ENCODE peak calls at places on chromosomes 16 and 17, in four cellular contexts. R, Y, P and B are unnamed samples.

GRCh38 chr16:47392114-47392513 is 68.7 kb downstream of the ITFG1 start:
- DNase-seq in R (no peak), Y (no peak), P (peak), B (peak)

GRCh38 chr17:40266882-40267281 is 20.8 kb upstream of the CDC6 start:
- DNase-seq in R (no peak), Y (no peak), P (no peak), B (no peak)

GRCh38 chr17:17320188-17320910 is 17.2 kb downstream of the NT5M start:
- DNase-seq in R (no peak), Y (no peak), P (no peak), B (no peak)

GRCh38 chr16:89922477-89922883 is 662 bp upstream of the TUBB3 start:
- DNase-seq in R (peak), Y (peak), P (peak), B (no peak)

GRCh38 chr17:17075037-17075755 is 32.9 kb downstream of the MPRIP start:
- DNase-seq in R (peak), Y (no peak), P (no peak), B (no peak)

GRCh38 chr17:1943432-1943802 is 81.7 kb downstream of the RTN4RL1 start:
- DNase-seq in R (no peak), Y (no peak), P (no peak), B (no peak)

GRCh38 chr16:23072084-23072599 is 77.1 kb downstream of the USP31 start:
- DNase-seq in R (peak), Y (peak), P (no peak), B (no peak)

GRCh38 chr17:19460695-19461094 is 49.7 kb downstream of the RNF112 start:
- DNase-seq in R (no peak), Y (no peak), P (no peak), B (no peak)

GRCh38 chr17:34254146-34254545 is 939 bp upstream of the CCL2 start:
- DNase-seq in R (peak), Y (no peak), P (no peak), B (no peak)

GRCh38 chr17:82932146-82933005 is 92.6 kb upstream of the ZNF750 start:
- DNase-seq in R (peak), Y (no peak), P (no peak), B (no peak)

GRCh38 chr16:5836979-5837670 is 739.5 kb upstream of the EEF2KMT start:
- DNase-seq in R (no peak), Y (no peak), P (no peak), B (no peak)

GRCh38 chr17:30323895-30324319 is 9.9 kb downstream of the TMIGD1 start:
- DNase-seq in R (no peak), Y (no peak), P (no peak), B (no peak)

GRCh38 chr16:19748389-19749110 is 30.5 kb downstream of the IQCK start:
- DNase-seq in R (no peak), Y (no peak), P (no peak), B (no peak)

GRCh38 chr16:73125860-73126259 is 77.9 kb upstream of the ZFHX3 start:
- DNase-seq in R (peak), Y (no peak), P (no peak), B (no peak)

GRCh38 chr17:39903158-39903884 is 15.1 kb downstream of the GSDMB start:
- DNase-seq in R (no peak), Y (no peak), P (peak), B (no peak)

GRCh38 chr17:36611345-36612072 is 10.1 kb downstream of the MRM1 start:
- DNase-seq in R (peak), Y (no peak), P (peak), B (no peak)

GRCh38 chr17:7080445-7081041 is 492 bp upstream of the CLEC10A start:
- DNase-seq in R (no peak), Y (no peak), P (no peak), B (no peak)

GRCh38 chr17:80847506-80848230 is 144.0 kb upstream of the CHMP6 start:
- DNase-seq in R (no peak), Y (no peak), P (peak), B (no peak)
- TF ChIP-seq ELK1 in R (no peak), Y (no peak), P (no peak), B (no peak)

DNA sequence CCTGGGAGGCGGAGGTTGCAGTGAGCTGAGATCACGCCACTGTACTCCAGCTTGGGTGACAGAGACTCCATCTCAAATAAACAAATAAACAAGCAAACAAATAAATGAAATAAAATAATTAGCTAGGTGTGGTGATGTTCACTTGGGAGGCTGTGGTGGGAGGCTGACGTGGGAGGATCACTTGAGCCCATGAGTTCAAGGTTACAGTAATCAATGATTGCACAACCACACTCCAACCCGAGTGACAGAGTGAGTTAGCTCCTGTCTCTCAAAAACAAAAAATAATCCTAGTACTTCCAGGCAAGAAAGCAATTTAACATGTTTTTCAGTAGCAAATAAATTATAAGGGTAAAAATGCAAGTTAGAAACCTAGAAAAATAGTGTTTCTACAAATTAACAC is 26.4 kb downstream of the CFDP1 start:
- DNase-seq in R (no peak), Y (no peak), P (no peak), B (no peak)
- TF ChIP-seq ELK1 in R (no peak), Y (no peak), P (no peak), B (no peak)

DNA sequence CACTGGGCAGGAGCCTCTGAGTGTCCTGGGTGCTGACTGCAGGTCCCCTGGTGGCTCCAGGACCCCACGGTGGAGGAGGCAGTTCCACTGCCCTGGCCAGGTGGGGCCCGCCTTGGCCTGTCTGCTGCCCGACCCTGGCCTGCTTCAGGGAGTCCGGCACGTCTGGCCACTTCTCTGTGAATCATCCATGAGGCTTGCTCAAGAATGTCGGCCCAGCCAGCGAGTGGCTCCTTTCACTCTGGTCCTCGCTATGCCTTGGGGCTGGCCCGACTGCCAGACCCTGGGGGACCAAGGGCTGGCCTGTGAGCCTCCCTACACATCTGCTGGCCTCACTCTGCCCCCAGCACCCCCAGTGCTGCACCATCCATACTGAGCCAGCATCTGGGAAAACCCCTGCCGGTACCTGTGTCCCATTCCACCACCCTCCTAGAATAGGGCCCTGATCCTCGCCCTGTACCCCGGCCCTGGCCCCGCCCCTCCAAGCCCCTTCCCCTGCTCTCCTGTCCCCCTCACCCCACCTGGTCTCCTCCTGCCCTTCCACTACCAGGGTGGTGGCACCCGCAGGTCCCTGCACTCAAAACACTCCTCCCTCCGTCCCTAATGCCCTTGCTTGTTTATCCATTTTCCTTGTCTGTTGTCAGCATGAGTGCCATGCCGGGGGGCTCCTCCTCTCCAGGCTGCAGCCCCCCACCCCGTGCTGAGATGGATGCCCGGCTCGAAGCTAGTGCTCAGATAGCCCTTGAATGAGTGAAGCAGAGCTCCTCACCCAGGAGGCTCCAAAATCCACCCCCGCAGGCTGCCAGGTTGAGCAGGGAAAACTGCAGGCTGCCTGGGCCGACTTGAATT is 35.5 kb downstream of the ADCY7 start:
- DNase-seq in R (peak), Y (peak), P (no peak), B (no peak)
- TF ChIP-seq ELK1 in R (no peak), Y (no peak), P (no peak), B (no peak)

DNA sequence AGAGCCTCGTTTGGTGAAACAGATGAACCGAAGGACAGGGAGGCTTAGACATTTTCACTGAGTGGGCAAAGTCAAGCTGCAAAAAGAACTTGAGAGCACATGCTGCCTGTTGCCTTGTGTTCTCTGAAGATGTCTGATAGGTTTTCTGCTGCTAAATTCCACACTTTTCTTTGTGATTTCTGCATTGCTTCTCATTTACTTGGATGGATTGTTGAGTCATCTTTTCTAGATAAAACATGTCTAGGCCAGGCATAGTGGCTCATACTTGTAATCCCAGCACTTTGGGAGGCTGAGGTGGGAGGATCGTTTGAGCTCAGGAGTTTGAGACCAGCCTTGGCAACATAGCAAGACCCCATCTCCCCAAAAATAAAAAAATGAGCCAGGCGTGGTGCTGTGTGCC is 80.4 kb upstream of the CLEC18A start:
- DNase-seq in R (no peak), Y (no peak), P (no peak), B (no peak)
- TF ChIP-seq ELK1 in R (no peak), Y (no peak), P (no peak), B (no peak)

GRCh38 chr16:10504404-10504885 is 76.0 kb downstream of the EMP2 start:
- DNase-seq in R (no peak), Y (no peak), P (no peak), B (no peak)

GRCh38 chr16:10514369-10515055 is 65.9 kb downstream of the EMP2 start:
- DNase-seq in R (peak), Y (peak), P (peak), B (no peak)

GRCh38 chr16:10511829-10512228 is 68.6 kb downstream of the EMP2 start:
- DNase-seq in R (no peak), Y (no peak), P (no peak), B (no peak)

GRCh38 chr16:10510279-10510678 is 70.1 kb downstream of the EMP2 start:
- DNase-seq in R (no peak), Y (no peak), P (no peak), B (no peak)

DNA sequence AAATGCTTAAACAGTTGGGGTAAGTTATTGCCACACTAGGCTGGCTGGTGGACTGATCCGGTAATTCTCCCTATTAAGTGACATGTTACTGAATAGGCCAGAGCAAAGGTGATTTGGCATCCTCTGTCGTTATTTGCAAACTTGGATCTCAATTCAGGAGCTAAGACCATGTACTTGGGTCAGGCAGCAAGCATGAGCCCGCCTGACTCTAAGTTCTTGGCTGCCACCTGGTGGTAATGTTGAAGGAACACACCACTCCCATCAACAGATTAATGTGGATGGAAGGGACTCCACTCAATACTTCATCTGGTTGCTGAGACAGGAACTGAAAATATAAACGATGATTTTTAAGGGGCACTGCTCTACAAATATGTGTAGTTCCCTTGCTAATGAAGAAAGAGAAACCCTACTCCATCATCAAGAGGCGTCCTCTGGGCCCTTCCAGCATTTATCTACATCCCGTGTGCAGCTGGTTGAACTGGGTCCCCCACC is 70.8 kb downstream of the EMP2 start:
- DNase-seq in R (peak), Y (peak), P (peak), B (peak)
- TF ChIP-seq ELK1 in R (no peak), Y (no peak), P (no peak), B (no peak)

GRCh38 chr17:76709077-76709950 is 1.5 kb downstream of the MXRA7 start:
- DNase-seq in R (peak), Y (no peak), P (no peak), B (no peak)
- TF ChIP-seq ELK1 in R (no peak), Y (no peak), P (no peak), B (no peak)

DNA sequence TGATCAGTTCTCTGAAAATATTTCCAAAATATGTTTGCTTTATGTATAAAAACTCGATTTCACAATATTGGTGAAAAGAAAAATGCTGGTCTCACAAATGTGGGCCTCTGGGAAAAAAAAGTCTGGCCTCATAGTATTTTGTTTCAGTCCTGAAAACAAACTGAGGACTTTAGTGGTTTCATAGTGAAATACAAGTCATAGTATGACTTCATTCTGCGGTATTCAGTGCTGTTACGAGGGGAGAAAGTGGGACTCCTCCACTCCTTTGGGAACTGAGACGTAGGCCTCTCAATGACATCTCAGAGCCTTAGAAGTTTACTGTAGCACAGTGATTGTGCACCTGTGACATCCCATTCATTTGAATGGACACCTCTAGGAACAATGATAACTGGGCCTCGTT is 56.0 kb downstream of the CYB561 start:
- DNase-seq in R (no peak), Y (no peak), P (no peak), B (no peak)
- TF ChIP-seq ELK1 in R (no peak), Y (no peak), P (no peak), B (no peak)

GRCh38 chr17:12509836-12510235 is 155.9 kb upstream of the MYOCD start:
- DNase-seq in R (no peak), Y (no peak), P (no peak), B (no peak)
- TF ChIP-seq ELK1 in R (no peak), Y (no peak), P (no peak), B (no peak)

GRCh38 chr16:80346160-80346632 is 194.6 kb upstream of the DYNLRB2 start:
- DNase-seq in R (no peak), Y (no peak), P (no peak), B (peak)
- TF ChIP-seq ELK1 in R (no peak), Y (no peak), P (no peak), B (no peak)

GRCh38 chr16:22007509-22008214 is at the start of gene MOSMO:
- DNase-seq in R (peak), Y (peak), P (peak), B (no peak)

GRCh38 chr16:22006636-22007035 is 1.3 kb upstream of the MOSMO start:
- DNase-seq in R (no peak), Y (no peak), P (no peak), B (no peak)

GRCh38 chr16:22008215-22009142 is 568 bp downstream of the MOSMO start:
- DNase-seq in R (no peak), Y (peak), P (no peak), B (no peak)

GRCh38 chr16:22005746-22006145 is 2.2 kb upstream of the MOSMO start:
- DNase-seq in R (no peak), Y (no peak), P (no peak), B (no peak)

DNA sequence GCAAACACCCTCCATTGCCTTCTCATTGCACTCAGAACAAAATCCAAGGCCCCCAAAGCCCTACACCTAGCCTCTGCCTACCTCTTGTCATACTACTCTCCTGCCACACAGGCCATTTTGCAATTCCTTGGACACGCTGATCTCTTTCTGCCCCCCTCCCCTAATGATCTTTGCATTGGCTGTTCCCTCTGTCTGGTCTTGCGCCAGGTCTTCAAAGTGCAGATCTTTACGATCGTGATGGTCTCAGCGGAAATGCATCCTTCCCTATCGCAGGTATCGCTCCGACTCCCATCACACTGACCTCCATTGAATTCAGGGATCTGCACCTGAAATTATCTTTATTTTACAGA is 777 bp upstream of the MOSMO start:
- DNase-seq in R (no peak), Y (no peak), P (peak), B (no peak)
- TF ChIP-seq ELK1 in R (no peak), Y (no peak), P (no peak), B (no peak)